ENCODE peak calls at places on chromosomes 13 and 19, in ten cellular contexts. One of them, this sample, is unnamed.

GRCh38 chr19:16797876-16798275 is 31.3 kb upstream of the SIN3B start:
- DNase-seq in GM06990: no peak
- DNase-seq in gastrocnemius medialis: no peak
- DNase-seq in CD8-positive, alpha-beta T cell: no peak
- DNase-seq in fibroblast of mammary gland: no peak
- DNase-seq in ovary: no peak
- DNase-seq in dorsolateral prefrontal cortex: no peak
- DNase-seq in heart right ventricle: no peak
- DNase-seq in AG10803: no peak
- DNase-seq in foreskin fibroblast: no peak
- DNase-seq in this sample: no peak

GRCh38 chr13:102948006-102948405 is 102.2 kb downstream of the ERCC5 start:
- DNase-seq in GM06990: no peak
- DNase-seq in gastrocnemius medialis: no peak
- DNase-seq in CD8-positive, alpha-beta T cell: no peak
- DNase-seq in fibroblast of mammary gland: peak; percentile 24
- DNase-seq in ovary: no peak
- DNase-seq in dorsolateral prefrontal cortex: peak; percentile 76
- DNase-seq in heart right ventricle: no peak
- DNase-seq in AG10803: no peak
- DNase-seq in foreskin fibroblast: peak; percentile 33
- DNase-seq in this sample: no peak

GRCh38 chr19:7888826-7889217 is 512 bp downstream of the LRRC8E start:
- DNase-seq in GM06990: no peak
- DNase-seq in gastrocnemius medialis: no peak
- DNase-seq in CD8-positive, alpha-beta T cell: no peak
- DNase-seq in fibroblast of mammary gland: no peak
- DNase-seq in ovary: no peak
- DNase-seq in dorsolateral prefrontal cortex: no peak
- DNase-seq in heart right ventricle: no peak
- DNase-seq in AG10803: no peak
- DNase-seq in foreskin fibroblast: no peak
- DNase-seq in this sample: no peak

GRCh38 chr13:96090240-96091101 is 564 bp downstream of the HS6ST3 start:
- DNase-seq in GM06990: peak; percentile 30
- DNase-seq in gastrocnemius medialis: no peak
- DNase-seq in CD8-positive, alpha-beta T cell: no peak
- DNase-seq in fibroblast of mammary gland: peak; percentile 2
- DNase-seq in ovary: no peak
- DNase-seq in dorsolateral prefrontal cortex: peak; percentile 11
- DNase-seq in heart right ventricle: peak; percentile 11
- DNase-seq in AG10803: peak; percentile 5
- DNase-seq in foreskin fibroblast: peak; percentile 47
- DNase-seq in this sample: no peak

GRCh38 chr13:73800011-73800410 is 334.2 kb downstream of the KLF12 start:
- DNase-seq in GM06990: no peak
- DNase-seq in gastrocnemius medialis: no peak
- DNase-seq in CD8-positive, alpha-beta T cell: no peak
- DNase-seq in fibroblast of mammary gland: no peak
- DNase-seq in ovary: no peak
- DNase-seq in dorsolateral prefrontal cortex: no peak
- DNase-seq in heart right ventricle: no peak
- DNase-seq in AG10803: no peak
- DNase-seq in foreskin fibroblast: no peak
- DNase-seq in this sample: no peak

GRCh38 chr13:33870046-33870668 is 52.2 kb downstream of the RFC3 start:
- DNase-seq in GM06990: no peak
- DNase-seq in gastrocnemius medialis: no peak
- DNase-seq in CD8-positive, alpha-beta T cell: no peak
- DNase-seq in fibroblast of mammary gland: no peak
- DNase-seq in ovary: no peak
- DNase-seq in dorsolateral prefrontal cortex: no peak
- DNase-seq in heart right ventricle: no peak
- DNase-seq in AG10803: no peak
- DNase-seq in foreskin fibroblast: no peak
- DNase-seq in this sample: no peak

GRCh38 chr19:31276831-31277230 is 72.4 kb downstream of the TSHZ3 start:
- DNase-seq in GM06990: no peak
- DNase-seq in gastrocnemius medialis: no peak
- DNase-seq in CD8-positive, alpha-beta T cell: no peak
- DNase-seq in fibroblast of mammary gland: no peak
- DNase-seq in ovary: no peak
- DNase-seq in dorsolateral prefrontal cortex: no peak
- DNase-seq in heart right ventricle: no peak
- DNase-seq in AG10803: no peak
- DNase-seq in foreskin fibroblast: no peak
- DNase-seq in this sample: no peak

GRCh38 chr19:42111811-42112210 is 20.4 kb downstream of the POU2F2 start:
- DNase-seq in GM06990: no peak
- DNase-seq in gastrocnemius medialis: no peak
- DNase-seq in CD8-positive, alpha-beta T cell: no peak
- DNase-seq in fibroblast of mammary gland: peak; percentile 65
- DNase-seq in ovary: no peak
- DNase-seq in dorsolateral prefrontal cortex: no peak
- DNase-seq in heart right ventricle: no peak
- DNase-seq in AG10803: peak; percentile 87
- DNase-seq in foreskin fibroblast: peak; percentile 63
- DNase-seq in this sample: no peak

GRCh38 chr19:4370418-4371041 is 27.2 kb downstream of the MPND start:
- DNase-seq in GM06990: no peak
- DNase-seq in gastrocnemius medialis: no peak
- DNase-seq in CD8-positive, alpha-beta T cell: no peak
- DNase-seq in fibroblast of mammary gland: no peak
- DNase-seq in ovary: no peak
- DNase-seq in dorsolateral prefrontal cortex: no peak
- DNase-seq in heart right ventricle: no peak
- DNase-seq in AG10803: no peak
- DNase-seq in foreskin fibroblast: no peak
- DNase-seq in this sample: no peak

GRCh38 chr19:4371209-4371897 is 28.0 kb downstream of the MPND start:
- DNase-seq in GM06990: no peak
- DNase-seq in gastrocnemius medialis: peak; percentile 78
- DNase-seq in CD8-positive, alpha-beta T cell: no peak
- DNase-seq in fibroblast of mammary gland: no peak
- DNase-seq in ovary: no peak
- DNase-seq in dorsolateral prefrontal cortex: no peak
- DNase-seq in heart right ventricle: no peak
- DNase-seq in AG10803: no peak
- DNase-seq in foreskin fibroblast: no peak
- DNase-seq in this sample: no peak

GRCh38 chr19:4368128-4368820 is 24.9 kb downstream of the MPND start:
- DNase-seq in GM06990: no peak
- DNase-seq in gastrocnemius medialis: no peak
- DNase-seq in CD8-positive, alpha-beta T cell: no peak
- DNase-seq in fibroblast of mammary gland: peak; percentile 27
- DNase-seq in ovary: no peak
- DNase-seq in dorsolateral prefrontal cortex: no peak
- DNase-seq in heart right ventricle: no peak
- DNase-seq in AG10803: no peak
- DNase-seq in foreskin fibroblast: no peak
- DNase-seq in this sample: no peak

GRCh38 chr19:4369109-4369887 is 25.9 kb downstream of the MPND start:
- DNase-seq in GM06990: peak; percentile 87
- DNase-seq in gastrocnemius medialis: no peak
- DNase-seq in CD8-positive, alpha-beta T cell: peak; percentile 54
- DNase-seq in fibroblast of mammary gland: peak; percentile 47
- DNase-seq in ovary: no peak
- DNase-seq in dorsolateral prefrontal cortex: no peak
- DNase-seq in heart right ventricle: no peak
- DNase-seq in AG10803: peak; percentile 31
- DNase-seq in foreskin fibroblast: no peak
- DNase-seq in this sample: peak; percentile 71

DNA sequence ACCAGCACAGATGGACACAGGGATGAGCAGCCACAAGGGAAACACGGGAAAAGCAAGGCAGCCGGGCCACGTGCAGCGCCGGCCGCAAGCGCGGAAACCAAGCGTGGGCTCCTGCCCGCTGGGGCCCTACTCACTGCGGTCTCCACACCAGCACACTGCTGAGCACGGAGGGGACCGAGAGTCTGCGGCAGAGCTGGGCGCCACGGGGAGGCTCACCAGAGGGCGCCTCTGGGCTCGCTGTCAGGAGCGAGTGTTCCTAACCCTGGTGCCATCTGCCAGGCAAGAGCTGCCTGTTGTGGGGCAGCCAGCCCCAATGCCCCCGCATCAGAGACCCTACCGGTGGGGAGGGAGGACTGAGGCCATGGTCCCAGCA is 26.5 kb downstream of the MPND start:
- DNase-seq in GM06990: peak; percentile 84
- DNase-seq in gastrocnemius medialis: no peak
- DNase-seq in CD8-positive, alpha-beta T cell: peak; percentile 66
- DNase-seq in fibroblast of mammary gland: peak; percentile 59
- DNase-seq in ovary: no peak
- DNase-seq in dorsolateral prefrontal cortex: peak; percentile 64
- DNase-seq in heart right ventricle: peak; percentile 57
- DNase-seq in AG10803: peak; percentile 65
- DNase-seq in foreskin fibroblast: peak; percentile 61
- DNase-seq in this sample: no peak
- TF ChIP-seq CTCF in GM06990: peak; percentile 85
- TF ChIP-seq CTCF in gastrocnemius medialis: peak; percentile 61
- TF ChIP-seq CTCF in CD8-positive, alpha-beta T cell: peak; percentile 57
- TF ChIP-seq CTCF in fibroblast of mammary gland: peak; percentile 44
- TF ChIP-seq CTCF in ovary: no peak
- TF ChIP-seq CTCF in dorsolateral prefrontal cortex: peak; percentile 59
- TF ChIP-seq CTCF in heart right ventricle: peak; percentile 43
- TF ChIP-seq CTCF in AG10803: peak; percentile 55
- TF ChIP-seq CTCF in foreskin fibroblast: peak; percentile 37
- TF ChIP-seq CTCF in this sample: peak; percentile 66

GRCh38 chr19:47129579-47129978 is 1.1 kb upstream of the SAE1 start:
- DNase-seq in GM06990: no peak
- DNase-seq in gastrocnemius medialis: no peak
- DNase-seq in CD8-positive, alpha-beta T cell: no peak
- DNase-seq in fibroblast of mammary gland: no peak
- DNase-seq in ovary: no peak
- DNase-seq in dorsolateral prefrontal cortex: no peak
- DNase-seq in heart right ventricle: no peak
- DNase-seq in AG10803: no peak
- DNase-seq in foreskin fibroblast: no peak
- DNase-seq in this sample: no peak

GRCh38 chr19:47123406-47123805 is 7.2 kb upstream of the SAE1 start:
- DNase-seq in GM06990: no peak
- DNase-seq in gastrocnemius medialis: no peak
- DNase-seq in CD8-positive, alpha-beta T cell: no peak
- DNase-seq in fibroblast of mammary gland: no peak
- DNase-seq in ovary: no peak
- DNase-seq in dorsolateral prefrontal cortex: no peak
- DNase-seq in heart right ventricle: no peak
- DNase-seq in AG10803: peak; percentile 61
- DNase-seq in foreskin fibroblast: peak; percentile 52
- DNase-seq in this sample: no peak

GRCh38 chr19:47125669-47125938 is 5.0 kb upstream of the SAE1 start:
- DNase-seq in GM06990: no peak
- DNase-seq in gastrocnemius medialis: no peak
- DNase-seq in CD8-positive, alpha-beta T cell: no peak
- DNase-seq in fibroblast of mammary gland: no peak
- DNase-seq in ovary: no peak
- DNase-seq in dorsolateral prefrontal cortex: no peak
- DNase-seq in heart right ventricle: no peak
- DNase-seq in AG10803: no peak
- DNase-seq in foreskin fibroblast: no peak
- DNase-seq in this sample: no peak

GRCh38 chr19:47122359-47123335 is 8.0 kb upstream of the SAE1 start:
- DNase-seq in GM06990: no peak
- DNase-seq in gastrocnemius medialis: no peak
- DNase-seq in CD8-positive, alpha-beta T cell: no peak
- DNase-seq in fibroblast of mammary gland: peak; percentile 63
- DNase-seq in ovary: no peak
- DNase-seq in dorsolateral prefrontal cortex: no peak
- DNase-seq in heart right ventricle: no peak
- DNase-seq in AG10803: peak; percentile 90
- DNase-seq in foreskin fibroblast: peak; percentile 75
- DNase-seq in this sample: no peak

GRCh38 chr19:47124937-47125668 is 5.5 kb upstream of the SAE1 start:
- DNase-seq in GM06990: no peak
- DNase-seq in gastrocnemius medialis: no peak
- DNase-seq in CD8-positive, alpha-beta T cell: no peak
- DNase-seq in fibroblast of mammary gland: peak; percentile 83
- DNase-seq in ovary: no peak
- DNase-seq in dorsolateral prefrontal cortex: no peak
- DNase-seq in heart right ventricle: no peak
- DNase-seq in AG10803: peak; percentile 76
- DNase-seq in foreskin fibroblast: peak; percentile 83
- DNase-seq in this sample: no peak
- H3K4me3 ChIP-seq in GM06990: no peak overlapping the region
- H3K4me3 ChIP-seq in gastrocnemius medialis: no peak overlapping the region
- H3K4me3 ChIP-seq in CD8-positive, alpha-beta T cell: no peak overlapping the region
- H3K4me3 ChIP-seq in fibroblast of mammary gland: no peak overlapping the region
- H3K4me3 ChIP-seq in ovary: no peak overlapping the region
- H3K4me3 ChIP-seq in dorsolateral prefrontal cortex: no peak overlapping the region
- H3K4me3 ChIP-seq in heart right ventricle: no peak overlapping the region
- H3K4me3 ChIP-seq in AG10803: no peak overlapping the region
- H3K4me3 ChIP-seq in foreskin fibroblast: no peak overlapping the region
- H3K4me3 ChIP-seq in this sample: no peak overlapping the region

GRCh38 chr19:18301718-18302111 is 20.3 kb upstream of the JUND start:
- DNase-seq in GM06990: no peak
- DNase-seq in gastrocnemius medialis: no peak
- DNase-seq in CD8-positive, alpha-beta T cell: no peak
- DNase-seq in fibroblast of mammary gland: no peak
- DNase-seq in ovary: no peak
- DNase-seq in dorsolateral prefrontal cortex: no peak
- DNase-seq in heart right ventricle: no peak
- DNase-seq in AG10803: no peak
- DNase-seq in foreskin fibroblast: no peak
- DNase-seq in this sample: no peak

GRCh38 chr19:18298601-18299000 is 17.2 kb upstream of the JUND start:
- DNase-seq in GM06990: no peak
- DNase-seq in gastrocnemius medialis: no peak
- DNase-seq in CD8-positive, alpha-beta T cell: no peak
- DNase-seq in fibroblast of mammary gland: no peak
- DNase-seq in ovary: no peak
- DNase-seq in dorsolateral prefrontal cortex: no peak
- DNase-seq in heart right ventricle: no peak
- DNase-seq in AG10803: no peak
- DNase-seq in foreskin fibroblast: no peak
- DNase-seq in this sample: no peak

GRCh38 chr19:18304194-18304495 is 18.7 kb downstream of the LSM4 start:
- DNase-seq in GM06990: no peak
- DNase-seq in gastrocnemius medialis: no peak
- DNase-seq in CD8-positive, alpha-beta T cell: no peak
- DNase-seq in fibroblast of mammary gland: no peak
- DNase-seq in ovary: no peak
- DNase-seq in dorsolateral prefrontal cortex: peak; percentile 20
- DNase-seq in heart right ventricle: peak; percentile 55
- DNase-seq in AG10803: no peak
- DNase-seq in foreskin fibroblast: no peak
- DNase-seq in this sample: no peak

GRCh38 chr19:18299654-18300053 is 18.2 kb upstream of the JUND start:
- DNase-seq in GM06990: no peak
- DNase-seq in gastrocnemius medialis: no peak
- DNase-seq in CD8-positive, alpha-beta T cell: no peak
- DNase-seq in fibroblast of mammary gland: no peak
- DNase-seq in ovary: no peak
- DNase-seq in dorsolateral prefrontal cortex: no peak
- DNase-seq in heart right ventricle: no peak
- DNase-seq in AG10803: no peak
- DNase-seq in foreskin fibroblast: no peak
- DNase-seq in this sample: no peak

DNA sequence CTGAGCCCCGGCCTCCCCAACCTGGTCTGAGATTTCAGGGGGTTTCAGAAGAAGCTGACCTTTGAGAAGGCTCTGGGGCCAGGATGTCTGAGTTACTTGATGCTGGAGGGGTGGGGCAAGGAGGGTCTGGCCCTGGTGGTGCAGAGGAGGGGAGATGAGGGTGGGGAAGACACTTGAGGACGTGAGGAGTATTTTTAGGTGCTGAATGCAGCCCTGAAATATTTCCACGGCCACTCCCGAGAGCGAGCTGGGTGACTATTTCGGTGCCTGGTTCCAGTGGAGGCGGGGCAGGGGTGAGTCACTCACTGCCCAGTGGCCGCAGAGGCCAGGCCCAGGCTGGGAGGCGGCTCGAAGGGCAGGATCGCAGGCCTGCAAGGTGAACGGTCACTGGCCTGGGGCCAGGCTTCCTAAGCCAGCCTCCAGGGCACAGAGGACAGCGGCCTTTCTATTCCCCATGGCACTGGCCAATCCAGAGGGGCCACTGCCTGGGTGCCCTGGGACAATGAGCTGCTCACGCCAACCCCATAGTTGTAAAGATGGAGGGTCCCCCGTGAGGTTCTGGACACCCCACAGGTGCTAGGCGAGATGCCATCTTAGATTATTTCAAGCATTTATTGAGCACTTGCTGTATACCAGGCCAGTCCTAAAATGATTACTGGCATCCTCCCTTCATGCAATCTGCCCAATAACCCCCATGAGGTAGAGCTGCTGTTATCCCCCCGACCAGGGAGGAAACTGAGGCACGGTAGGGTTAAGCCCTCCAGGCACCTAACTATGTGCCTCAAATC is 19.7 kb upstream of the JUND start:
- DNase-seq in GM06990: no peak
- DNase-seq in gastrocnemius medialis: peak; percentile 86
- DNase-seq in CD8-positive, alpha-beta T cell: no peak
- DNase-seq in fibroblast of mammary gland: peak; percentile 78
- DNase-seq in ovary: peak; percentile 78
- DNase-seq in dorsolateral prefrontal cortex: no peak
- DNase-seq in heart right ventricle: peak; percentile 82
- DNase-seq in AG10803: peak; percentile 73
- DNase-seq in foreskin fibroblast: peak; percentile 90
- DNase-seq in this sample: no peak
- TF ChIP-seq CTCF in GM06990: no peak
- TF ChIP-seq CTCF in gastrocnemius medialis: no peak
- TF ChIP-seq CTCF in CD8-positive, alpha-beta T cell: no peak
- TF ChIP-seq CTCF in fibroblast of mammary gland: no peak
- TF ChIP-seq CTCF in ovary: no peak
- TF ChIP-seq CTCF in dorsolateral prefrontal cortex: no peak
- TF ChIP-seq CTCF in heart right ventricle: no peak
- TF ChIP-seq CTCF in AG10803: no peak
- TF ChIP-seq CTCF in foreskin fibroblast: no peak
- TF ChIP-seq CTCF in this sample: no peak

GRCh38 chr19:1068111-1069001 is 1.4 kb downstream of the ARHGAP45 start:
- DNase-seq in GM06990: no peak
- DNase-seq in gastrocnemius medialis: no peak
- DNase-seq in CD8-positive, alpha-beta T cell: peak; percentile 83
- DNase-seq in fibroblast of mammary gland: no peak
- DNase-seq in ovary: no peak
- DNase-seq in dorsolateral prefrontal cortex: no peak
- DNase-seq in heart right ventricle: peak; percentile 61
- DNase-seq in AG10803: no peak
- DNase-seq in foreskin fibroblast: no peak
- DNase-seq in this sample: no peak

GRCh38 chr19:1067341-1068103 is 555 bp downstream of the ARHGAP45 start:
- DNase-seq in GM06990: no peak
- DNase-seq in gastrocnemius medialis: no peak
- DNase-seq in CD8-positive, alpha-beta T cell: no peak
- DNase-seq in fibroblast of mammary gland: no peak
- DNase-seq in ovary: no peak
- DNase-seq in dorsolateral prefrontal cortex: no peak
- DNase-seq in heart right ventricle: no peak
- DNase-seq in AG10803: no peak
- DNase-seq in foreskin fibroblast: no peak
- DNase-seq in this sample: no peak

GRCh38 chr19:1065606-1066109 is 1.3 kb upstream of the ARHGAP45 start:
- DNase-seq in GM06990: no peak
- DNase-seq in gastrocnemius medialis: no peak
- DNase-seq in CD8-positive, alpha-beta T cell: no peak
- DNase-seq in fibroblast of mammary gland: no peak
- DNase-seq in ovary: no peak
- DNase-seq in dorsolateral prefrontal cortex: no peak
- DNase-seq in heart right ventricle: no peak
- DNase-seq in AG10803: no peak
- DNase-seq in foreskin fibroblast: no peak
- DNase-seq in this sample: no peak

GRCh38 chr19:1066251-1066747 is 668 bp upstream of the ARHGAP45 start:
- DNase-seq in GM06990: no peak
- DNase-seq in gastrocnemius medialis: no peak
- DNase-seq in CD8-positive, alpha-beta T cell: no peak
- DNase-seq in fibroblast of mammary gland: no peak
- DNase-seq in ovary: no peak
- DNase-seq in dorsolateral prefrontal cortex: no peak
- DNase-seq in heart right ventricle: no peak
- DNase-seq in AG10803: no peak
- DNase-seq in foreskin fibroblast: no peak
- DNase-seq in this sample: no peak

GRCh38 chr19:1066748-1067340 is at the start of gene ARHGAP45:
- DNase-seq in GM06990: peak; percentile 89
- DNase-seq in gastrocnemius medialis: no peak
- DNase-seq in CD8-positive, alpha-beta T cell: peak; percentile 83
- DNase-seq in fibroblast of mammary gland: no peak
- DNase-seq in ovary: no peak
- DNase-seq in dorsolateral prefrontal cortex: no peak
- DNase-seq in heart right ventricle: peak; percentile 55
- DNase-seq in AG10803: no peak
- DNase-seq in foreskin fibroblast: peak; percentile 36
- DNase-seq in this sample: no peak
- H3K4me3 ChIP-seq in GM06990: peak within 1 kb of the TSS; percentile 89
- H3K4me3 ChIP-seq in gastrocnemius medialis: peak within 1 kb of the TSS; percentile 27
- H3K4me3 ChIP-seq in CD8-positive, alpha-beta T cell: peak within 1 kb of the TSS; percentile 89
- H3K4me3 ChIP-seq in fibroblast of mammary gland: no peak within 1 kb of the TSS
- H3K4me3 ChIP-seq in ovary: peak within 1 kb of the TSS; percentile 12
- H3K4me3 ChIP-seq in dorsolateral prefrontal cortex: peak within 1 kb of the TSS; percentile 16
- H3K4me3 ChIP-seq in heart right ventricle: peak within 1 kb of the TSS; percentile 45
- H3K4me3 ChIP-seq in AG10803: no peak within 1 kb of the TSS
- H3K4me3 ChIP-seq in foreskin fibroblast: no peak within 1 kb of the TSS
- H3K4me3 ChIP-seq in this sample: peak within 1 kb of the TSS; percentile 94